ENCODE peak calls at places on chromosomes 4 and X, in eight cellular contexts. One of them, this sample, is unnamed.

GRCh38 chr4:16205298-16206164 is 20.7 kb downstream of the TAPT1 start:
- DNase-seq in activated T-helper 9 cell treated with anti-CD3 and anti-CD28 coated beads, Interleukin-2, amount 50 U/mL, for 16 hours: no peak
- DNase-seq in astrocyte of the spinal cord: no peak
- DNase-seq in bronchial epithelial cell: peak; percentile 35
- DNase-seq in fibroblast of lung: no peak
- DNase-seq in GM20000: peak; percentile 45
- DNase-seq in foreskin keratinocyte: no peak
- DNase-seq in IMR-90: no peak
- DNase-seq in this sample: no peak

GRCh38 chr4:179307297-179308136 is 1865.3 kb upstream of the AGA start:
- DNase-seq in activated T-helper 9 cell treated with anti-CD3 and anti-CD28 coated beads, Interleukin-2, amount 50 U/mL, for 16 hours: no peak
- DNase-seq in fibroblast of lung: peak; percentile 39
- DNase-seq in bronchial epithelial cell: peak; percentile 21
- DNase-seq in GM20000: peak; percentile 12
- DNase-seq in astrocyte of the spinal cord: peak; percentile 17
- DNase-seq in IMR-90: peak; percentile 23
- DNase-seq in foreskin keratinocyte: peak; percentile 31
- DNase-seq in this sample: no peak

GRCh38 chr4:138390286-138390685 is 148.1 kb upstream of the SLC7A11 start:
- DNase-seq in bronchial epithelial cell: peak; percentile 25
- DNase-seq in activated T-helper 9 cell treated with anti-CD3 and anti-CD28 coated beads, Interleukin-2, amount 50 U/mL, for 16 hours: no peak
- DNase-seq in fibroblast of lung: peak; percentile 39
- DNase-seq in IMR-90: peak; percentile 41
- DNase-seq in astrocyte of the spinal cord: no peak
- DNase-seq in foreskin keratinocyte: peak; percentile 30
- DNase-seq in GM20000: no peak
- DNase-seq in this sample: no peak

GRCh38 chr4:153008578-153009199 is 72.6 kb downstream of the FHDC1 start:
- DNase-seq in bronchial epithelial cell: no peak
- DNase-seq in activated T-helper 9 cell treated with anti-CD3 and anti-CD28 coated beads, Interleukin-2, amount 50 U/mL, for 16 hours: no peak
- DNase-seq in astrocyte of the spinal cord: no peak
- DNase-seq in IMR-90: no peak
- DNase-seq in foreskin keratinocyte: no peak
- DNase-seq in GM20000: peak; percentile 36
- DNase-seq in fibroblast of lung: no peak
- DNase-seq in this sample: no peak

GRCh38 chr4:126223784-126224407 is 909.1 kb downstream of the FAT4 start:
- DNase-seq in GM20000: no peak
- DNase-seq in fibroblast of lung: peak; percentile 50
- DNase-seq in IMR-90: peak; percentile 23
- DNase-seq in activated T-helper 9 cell treated with anti-CD3 and anti-CD28 coated beads, Interleukin-2, amount 50 U/mL, for 16 hours: no peak
- DNase-seq in astrocyte of the spinal cord: peak; percentile 25
- DNase-seq in foreskin keratinocyte: no peak
- DNase-seq in bronchial epithelial cell: peak; percentile 51
- DNase-seq in this sample: no peak

GRCh38 chr4:33696066-33696465 is 2548.2 kb downstream of the ARAP2 start:
- DNase-seq in astrocyte of the spinal cord: no peak
- DNase-seq in activated T-helper 9 cell treated with anti-CD3 and anti-CD28 coated beads, Interleukin-2, amount 50 U/mL, for 16 hours: no peak
- DNase-seq in GM20000: no peak
- DNase-seq in foreskin keratinocyte: peak; percentile 75
- DNase-seq in IMR-90: no peak
- DNase-seq in bronchial epithelial cell: peak; percentile 59
- DNase-seq in fibroblast of lung: peak; percentile 31
- DNase-seq in this sample: no peak

GRCh38 chrX:31376408-31376807 is 304.6 kb upstream of the FTHL17 start:
- DNase-seq in fibroblast of lung: no peak
- DNase-seq in astrocyte of the spinal cord: no peak
- DNase-seq in foreskin keratinocyte: no peak
- DNase-seq in bronchial epithelial cell: no peak
- DNase-seq in activated T-helper 9 cell treated with anti-CD3 and anti-CD28 coated beads, Interleukin-2, amount 50 U/mL, for 16 hours: no peak
- DNase-seq in GM20000: no peak
- DNase-seq in IMR-90: no peak
- DNase-seq in this sample: no peak

GRCh38 chr4:154490589-154491340 is 834 bp downstream of the DCHS2 start:
- DNase-seq in IMR-90: no peak
- DNase-seq in astrocyte of the spinal cord: no peak
- DNase-seq in fibroblast of lung: no peak
- DNase-seq in bronchial epithelial cell: no peak
- DNase-seq in GM20000: peak; percentile 74
- DNase-seq in foreskin keratinocyte: no peak
- DNase-seq in activated T-helper 9 cell treated with anti-CD3 and anti-CD28 coated beads, Interleukin-2, amount 50 U/mL, for 16 hours: no peak
- DNase-seq in this sample: no peak

GRCh38 chr4:138911903-138912713 is 103.5 kb upstream of the NOCT start:
- DNase-seq in activated T-helper 9 cell treated with anti-CD3 and anti-CD28 coated beads, Interleukin-2, amount 50 U/mL, for 16 hours: no peak
- DNase-seq in fibroblast of lung: no peak
- DNase-seq in GM20000: no peak
- DNase-seq in bronchial epithelial cell: peak; percentile 45
- DNase-seq in IMR-90: no peak
- DNase-seq in astrocyte of the spinal cord: no peak
- DNase-seq in foreskin keratinocyte: no peak
- DNase-seq in this sample: no peak

GRCh38 chr4:182338731-182339130 is 95.5 kb downstream of the TENM3 start:
- DNase-seq in IMR-90: peak; percentile 28
- DNase-seq in GM20000: no peak
- DNase-seq in fibroblast of lung: no peak
- DNase-seq in bronchial epithelial cell: no peak
- DNase-seq in activated T-helper 9 cell treated with anti-CD3 and anti-CD28 coated beads, Interleukin-2, amount 50 U/mL, for 16 hours: no peak
- DNase-seq in foreskin keratinocyte: no peak
- DNase-seq in astrocyte of the spinal cord: peak; percentile 14
- DNase-seq in this sample: no peak

GRCh38 chrX:15579778-15580747 is 20.7 kb downstream of the ACE2 start:
- DNase-seq in activated T-helper 9 cell treated with anti-CD3 and anti-CD28 coated beads, Interleukin-2, amount 50 U/mL, for 16 hours: no peak
- DNase-seq in IMR-90: peak; percentile 4
- DNase-seq in foreskin keratinocyte: peak; percentile 48
- DNase-seq in fibroblast of lung: peak; percentile 6
- DNase-seq in GM20000: no peak
- DNase-seq in bronchial epithelial cell: peak; percentile 65
- DNase-seq in astrocyte of the spinal cord: peak; percentile 14
- DNase-seq in this sample: no peak

GRCh38 chr4:99285387-99285786 is 5.4 kb downstream of the ADH1A start:
- DNase-seq in foreskin keratinocyte: no peak
- DNase-seq in GM20000: no peak
- DNase-seq in astrocyte of the spinal cord: no peak
- DNase-seq in IMR-90: no peak
- DNase-seq in fibroblast of lung: no peak
- DNase-seq in bronchial epithelial cell: no peak
- DNase-seq in activated T-helper 9 cell treated with anti-CD3 and anti-CD28 coated beads, Interleukin-2, amount 50 U/mL, for 16 hours: no peak
- DNase-seq in this sample: no peak

GRCh38 chr4:73815145-73815544 is 21.3 kb upstream of the CXCL6 start:
- DNase-seq in activated T-helper 9 cell treated with anti-CD3 and anti-CD28 coated beads, Interleukin-2, amount 50 U/mL, for 16 hours: no peak
- DNase-seq in IMR-90: peak; percentile 43
- DNase-seq in bronchial epithelial cell: peak; percentile 77
- DNase-seq in astrocyte of the spinal cord: peak; percentile 48
- DNase-seq in GM20000: no peak
- DNase-seq in foreskin keratinocyte: peak; percentile 59
- DNase-seq in fibroblast of lung: no peak
- DNase-seq in this sample: no peak

GRCh38 chrX:109934935-109935334 is 68.0 kb upstream of the TMEM164 start:
- DNase-seq in GM20000: no peak
- DNase-seq in IMR-90: peak; percentile 11
- DNase-seq in activated T-helper 9 cell treated with anti-CD3 and anti-CD28 coated beads, Interleukin-2, amount 50 U/mL, for 16 hours: no peak
- DNase-seq in fibroblast of lung: peak; percentile 50
- DNase-seq in foreskin keratinocyte: no peak
- DNase-seq in bronchial epithelial cell: no peak
- DNase-seq in astrocyte of the spinal cord: peak; percentile 11
- DNase-seq in this sample: no peak

GRCh38 chrX:20487227-20487626 is 220.5 kb upstream of the RPS6KA3 start:
- DNase-seq in astrocyte of the spinal cord: peak; percentile 7
- DNase-seq in fibroblast of lung: no peak
- DNase-seq in bronchial epithelial cell: peak; percentile 70
- DNase-seq in activated T-helper 9 cell treated with anti-CD3 and anti-CD28 coated beads, Interleukin-2, amount 50 U/mL, for 16 hours: no peak
- DNase-seq in IMR-90: peak; percentile 24
- DNase-seq in foreskin keratinocyte: peak; percentile 64
- DNase-seq in GM20000: no peak
- DNase-seq in this sample: no peak

GRCh38 chr4:135371137-135371536 is 1169.5 kb upstream of the PABPC4L start:
- DNase-seq in astrocyte of the spinal cord: no peak
- DNase-seq in fibroblast of lung: no peak
- DNase-seq in bronchial epithelial cell: no peak
- DNase-seq in IMR-90: no peak
- DNase-seq in foreskin keratinocyte: no peak
- DNase-seq in activated T-helper 9 cell treated with anti-CD3 and anti-CD28 coated beads, Interleukin-2, amount 50 U/mL, for 16 hours: no peak
- DNase-seq in GM20000: no peak
- DNase-seq in this sample: no peak

GRCh38 chrX:16512401-16512776 is 137.6 kb upstream of the S100G start:
- DNase-seq in GM20000: no peak
- DNase-seq in IMR-90: no peak
- DNase-seq in astrocyte of the spinal cord: no peak
- DNase-seq in bronchial epithelial cell: no peak
- DNase-seq in fibroblast of lung: no peak
- DNase-seq in foreskin keratinocyte: no peak
- DNase-seq in activated T-helper 9 cell treated with anti-CD3 and anti-CD28 coated beads, Interleukin-2, amount 50 U/mL, for 16 hours: no peak
- DNase-seq in this sample: no peak

GRCh38 chrX:17519349-17519748 is 144.3 kb downstream of the NHS start:
- DNase-seq in astrocyte of the spinal cord: no peak
- DNase-seq in activated T-helper 9 cell treated with anti-CD3 and anti-CD28 coated beads, Interleukin-2, amount 50 U/mL, for 16 hours: no peak
- DNase-seq in foreskin keratinocyte: no peak
- DNase-seq in IMR-90: peak; percentile 7
- DNase-seq in bronchial epithelial cell: no peak
- DNase-seq in GM20000: no peak
- DNase-seq in fibroblast of lung: peak; percentile 72
- DNase-seq in this sample: no peak